ENCODE peak calls at places on chromosome 22, in eight cellular contexts. One of them, this sample, is unnamed.

GRCh38 chr22:22666307-22667091 is 22.1 kb downstream of the GGTLC2 start:
- DNase-seq in dorsolateral prefrontal cortex: no peak
- DNase-seq in astrocyte: no peak
- DNase-seq in NCI-H2227 treated with DMSO at 0.1 percent for 48 hours: no peak
- DNase-seq in memory B cell: peak
- DNase-seq in cardiac fibroblast: peak
- DNase-seq in activated T-helper 9 cell treated with anti-CD3 and anti-CD28 coated beads, Interleukin-2, amount 50 U/mL, for 16 hours: no peak
- DNase-seq in upper lobe of left lung: no peak
- DNase-seq in this sample: no peak

GRCh38 chr22:44229331-44229730 is 48.6 kb downstream of the PARVG start:
- DNase-seq in dorsolateral prefrontal cortex: no peak
- DNase-seq in astrocyte: no peak
- DNase-seq in NCI-H2227 treated with DMSO at 0.1 percent for 48 hours: no peak
- DNase-seq in memory B cell: no peak
- DNase-seq in cardiac fibroblast: peak
- DNase-seq in activated T-helper 9 cell treated with anti-CD3 and anti-CD28 coated beads, Interleukin-2, amount 50 U/mL, for 16 hours: no peak
- DNase-seq in upper lobe of left lung: no peak
- DNase-seq in this sample: no peak

GRCh38 chr22:45969414-45969799 is 7.6 kb downstream of the WNT7B start:
- DNase-seq in dorsolateral prefrontal cortex: no peak
- DNase-seq in astrocyte: peak
- DNase-seq in NCI-H2227 treated with DMSO at 0.1 percent for 48 hours: no peak
- DNase-seq in memory B cell: no peak
- DNase-seq in cardiac fibroblast: no peak
- DNase-seq in activated T-helper 9 cell treated with anti-CD3 and anti-CD28 coated beads, Interleukin-2, amount 50 U/mL, for 16 hours: no peak
- DNase-seq in upper lobe of left lung: peak
- DNase-seq in this sample: no peak

GRCh38 chr22:20028855-20029549 is 8.1 kb downstream of the TANGO2 start:
- DNase-seq in dorsolateral prefrontal cortex: no peak
- DNase-seq in astrocyte: no peak
- DNase-seq in NCI-H2227 treated with DMSO at 0.1 percent for 48 hours: no peak
- DNase-seq in memory B cell: no peak
- DNase-seq in cardiac fibroblast: no peak
- DNase-seq in activated T-helper 9 cell treated with anti-CD3 and anti-CD28 coated beads, Interleukin-2, amount 50 U/mL, for 16 hours: no peak
- DNase-seq in upper lobe of left lung: no peak
- DNase-seq in this sample: no peak

GRCh38 chr22:48836673-48837340 is 990.9 kb downstream of the BRD1 start:
- DNase-seq in dorsolateral prefrontal cortex: no peak
- DNase-seq in astrocyte: no peak
- DNase-seq in NCI-H2227 treated with DMSO at 0.1 percent for 48 hours: no peak
- DNase-seq in memory B cell: no peak
- DNase-seq in cardiac fibroblast: no peak
- DNase-seq in activated T-helper 9 cell treated with anti-CD3 and anti-CD28 coated beads, Interleukin-2, amount 50 U/mL, for 16 hours: no peak
- DNase-seq in upper lobe of left lung: no peak
- DNase-seq in this sample: no peak

GRCh38 chr22:36239401-36240171 is at the start of gene APOL2:
- DNase-seq in dorsolateral prefrontal cortex: peak
- DNase-seq in astrocyte: peak
- DNase-seq in NCI-H2227 treated with DMSO at 0.1 percent for 48 hours: peak
- DNase-seq in memory B cell: peak
- DNase-seq in cardiac fibroblast: peak
- DNase-seq in activated T-helper 9 cell treated with anti-CD3 and anti-CD28 coated beads, Interleukin-2, amount 50 U/mL, for 16 hours: peak
- DNase-seq in upper lobe of left lung: peak
- DNase-seq in this sample: peak

GRCh38 chr22:45997775-45998637 is 21.0 kb upstream of the WNT7B start:
- DNase-seq in dorsolateral prefrontal cortex: no peak
- DNase-seq in astrocyte: no peak
- DNase-seq in NCI-H2227 treated with DMSO at 0.1 percent for 48 hours: no peak
- DNase-seq in memory B cell: no peak
- DNase-seq in cardiac fibroblast: no peak
- DNase-seq in activated T-helper 9 cell treated with anti-CD3 and anti-CD28 coated beads, Interleukin-2, amount 50 U/mL, for 16 hours: no peak
- DNase-seq in upper lobe of left lung: peak
- DNase-seq in this sample: no peak

GRCh38 chr22:49491726-49492125 is 335.9 kb downstream of the BRD1 start:
- DNase-seq in dorsolateral prefrontal cortex: no peak
- DNase-seq in astrocyte: no peak
- DNase-seq in NCI-H2227 treated with DMSO at 0.1 percent for 48 hours: no peak
- DNase-seq in memory B cell: no peak
- DNase-seq in cardiac fibroblast: no peak
- DNase-seq in activated T-helper 9 cell treated with anti-CD3 and anti-CD28 coated beads, Interleukin-2, amount 50 U/mL, for 16 hours: no peak
- DNase-seq in upper lobe of left lung: peak
- DNase-seq in this sample: no peak

GRCh38 chr22:19863571-19863970 is 8.9 kb upstream of the GNB1L start:
- DNase-seq in dorsolateral prefrontal cortex: no peak
- DNase-seq in astrocyte: no peak
- DNase-seq in NCI-H2227 treated with DMSO at 0.1 percent for 48 hours: no peak
- DNase-seq in memory B cell: no peak
- DNase-seq in cardiac fibroblast: no peak
- DNase-seq in activated T-helper 9 cell treated with anti-CD3 and anti-CD28 coated beads, Interleukin-2, amount 50 U/mL, for 16 hours: no peak
- DNase-seq in upper lobe of left lung: no peak
- DNase-seq in this sample: no peak

GRCh38 chr22:24134090-24134846 is 47.0 kb upstream of the SUSD2 start:
- DNase-seq in dorsolateral prefrontal cortex: peak
- DNase-seq in astrocyte: no peak
- DNase-seq in NCI-H2227 treated with DMSO at 0.1 percent for 48 hours: peak
- DNase-seq in memory B cell: peak
- DNase-seq in cardiac fibroblast: no peak
- DNase-seq in activated T-helper 9 cell treated with anti-CD3 and anti-CD28 coated beads, Interleukin-2, amount 50 U/mL, for 16 hours: peak
- DNase-seq in upper lobe of left lung: peak
- DNase-seq in this sample: peak

GRCh38 chr22:49241174-49241851 is 586.4 kb downstream of the BRD1 start:
- DNase-seq in dorsolateral prefrontal cortex: peak
- DNase-seq in astrocyte: no peak
- DNase-seq in NCI-H2227 treated with DMSO at 0.1 percent for 48 hours: no peak
- DNase-seq in memory B cell: no peak
- DNase-seq in cardiac fibroblast: no peak
- DNase-seq in activated T-helper 9 cell treated with anti-CD3 and anti-CD28 coated beads, Interleukin-2, amount 50 U/mL, for 16 hours: no peak
- DNase-seq in upper lobe of left lung: no peak
- DNase-seq in this sample: no peak

GRCh38 chr22:20738394-20739089 is 35.4 kb upstream of the SERPIND1 start:
- DNase-seq in dorsolateral prefrontal cortex: no peak
- DNase-seq in astrocyte: no peak
- DNase-seq in NCI-H2227 treated with DMSO at 0.1 percent for 48 hours: no peak
- DNase-seq in memory B cell: no peak
- DNase-seq in cardiac fibroblast: no peak
- DNase-seq in activated T-helper 9 cell treated with anti-CD3 and anti-CD28 coated beads, Interleukin-2, amount 50 U/mL, for 16 hours: no peak
- DNase-seq in upper lobe of left lung: no peak
- DNase-seq in this sample: no peak

GRCh38 chr22:27814993-27815392 is 13.4 kb upstream of the MN1 start:
- DNase-seq in dorsolateral prefrontal cortex: no peak
- DNase-seq in astrocyte: no peak
- DNase-seq in NCI-H2227 treated with DMSO at 0.1 percent for 48 hours: no peak
- DNase-seq in memory B cell: no peak
- DNase-seq in cardiac fibroblast: no peak
- DNase-seq in activated T-helper 9 cell treated with anti-CD3 and anti-CD28 coated beads, Interleukin-2, amount 50 U/mL, for 16 hours: no peak
- DNase-seq in upper lobe of left lung: no peak
- DNase-seq in this sample: no peak

GRCh38 chr22:29726104-29726503 is 6.3 kb downstream of the CABP7 start:
- DNase-seq in dorsolateral prefrontal cortex: no peak
- DNase-seq in astrocyte: no peak
- DNase-seq in NCI-H2227 treated with DMSO at 0.1 percent for 48 hours: no peak
- DNase-seq in memory B cell: no peak
- DNase-seq in cardiac fibroblast: no peak
- DNase-seq in activated T-helper 9 cell treated with anti-CD3 and anti-CD28 coated beads, Interleukin-2, amount 50 U/mL, for 16 hours: no peak
- DNase-seq in upper lobe of left lung: no peak
- DNase-seq in this sample: no peak

GRCh38 chr22:27133951-27134664 is 476.7 kb downstream of the MIAT start:
- DNase-seq in dorsolateral prefrontal cortex: no peak
- DNase-seq in astrocyte: peak
- DNase-seq in NCI-H2227 treated with DMSO at 0.1 percent for 48 hours: no peak
- DNase-seq in memory B cell: no peak
- DNase-seq in cardiac fibroblast: peak
- DNase-seq in activated T-helper 9 cell treated with anti-CD3 and anti-CD28 coated beads, Interleukin-2, amount 50 U/mL, for 16 hours: no peak
- DNase-seq in upper lobe of left lung: no peak
- DNase-seq in this sample: peak

GRCh38 chr22:49901457-49901856 is 16.8 kb downstream of the ALG12 start:
- DNase-seq in dorsolateral prefrontal cortex: no peak
- DNase-seq in astrocyte: no peak
- DNase-seq in NCI-H2227 treated with DMSO at 0.1 percent for 48 hours: no peak
- DNase-seq in memory B cell: no peak
- DNase-seq in cardiac fibroblast: no peak
- DNase-seq in activated T-helper 9 cell treated with anti-CD3 and anti-CD28 coated beads, Interleukin-2, amount 50 U/mL, for 16 hours: no peak
- DNase-seq in upper lobe of left lung: no peak
- DNase-seq in this sample: no peak

GRCh38 chr22:30397656-30398635 is 1.1 kb downstream of the SEC14L2 start:
- DNase-seq in dorsolateral prefrontal cortex: no peak
- DNase-seq in astrocyte: no peak
- DNase-seq in NCI-H2227 treated with DMSO at 0.1 percent for 48 hours: no peak
- DNase-seq in memory B cell: no peak
- DNase-seq in cardiac fibroblast: peak
- DNase-seq in activated T-helper 9 cell treated with anti-CD3 and anti-CD28 coated beads, Interleukin-2, amount 50 U/mL, for 16 hours: no peak
- DNase-seq in upper lobe of left lung: no peak
- DNase-seq in this sample: no peak